ENCODE peak calls at places on chromosomes 1 and 21, in six cellular contexts. Y is spleen, M is breast epithelium, H is tibial nerve, W is esophagus muscularis mucosa, L is body of pancreas. K is an unnamed sample.

GRCh38 chr1:1630965-1631792 is 794 bp upstream of the MMP23B start:
- DNase-seq in Y (peak; percentile 86), L (no peak), W (no peak), M (no peak), H (peak; percentile 36), K (no peak)

GRCh38 chr1:15214507-15214906 is 32.5 kb upstream of the FHAD1 start:
- DNase-seq in Y (no peak), M (no peak), W (no peak), L (no peak), H (peak; percentile 64), K (no peak)

GRCh38 chr1:226029093-226029496 is 30.0 kb upstream of the SDE2 start:
- DNase-seq in H (peak; percentile 19), L (peak; percentile 84), M (no peak), Y (peak; percentile 83), W (no peak), K (no peak)

GRCh38 chr21:34609244-34609950 is 5.5 kb downstream of the RCAN1 start:
- DNase-seq in M (no peak), Y (no peak), L (no peak), H (no peak), W (peak; percentile 81), K (no peak)

GRCh38 chr1:14742181-14742980 is 143.9 kb downstream of the KAZN start:
- DNase-seq in L (no peak), Y (no peak), M (no peak), W (no peak), H (no peak), K (no peak)

GRCh38 chr1:181099152-181100014 is 10.9 kb downstream of the IER5 start:
- DNase-seq in Y (no peak), M (no peak), L (no peak), W (no peak), H (no peak), K (no peak)

GRCh38 chr1:112344754-112345423 is 51.1 kb upstream of the CTTNBP2NL start:
- DNase-seq in H (no peak), Y (peak; percentile 34), L (no peak), M (no peak), W (no peak), K (no peak)

GRCh38 chr1:27538793-27539192 is 48.8 kb upstream of the WASF2 start:
- DNase-seq in L (no peak), W (no peak), Y (no peak), H (no peak), M (no peak), K (peak; percentile 64)

GRCh38 chr1:149849947-149850360 is 49.4 kb upstream of the BOLA1 start:
- DNase-seq in L (no peak), Y (no peak), W (no peak), H (peak; percentile 5), M (no peak), K (no peak)

GRCh38 chr1:21866629-21867009 is 54.6 kb downstream of the LDLRAD2 start:
- DNase-seq in L (no peak), Y (no peak), H (no peak), W (no peak), M (no peak), K (no peak)

DNA sequence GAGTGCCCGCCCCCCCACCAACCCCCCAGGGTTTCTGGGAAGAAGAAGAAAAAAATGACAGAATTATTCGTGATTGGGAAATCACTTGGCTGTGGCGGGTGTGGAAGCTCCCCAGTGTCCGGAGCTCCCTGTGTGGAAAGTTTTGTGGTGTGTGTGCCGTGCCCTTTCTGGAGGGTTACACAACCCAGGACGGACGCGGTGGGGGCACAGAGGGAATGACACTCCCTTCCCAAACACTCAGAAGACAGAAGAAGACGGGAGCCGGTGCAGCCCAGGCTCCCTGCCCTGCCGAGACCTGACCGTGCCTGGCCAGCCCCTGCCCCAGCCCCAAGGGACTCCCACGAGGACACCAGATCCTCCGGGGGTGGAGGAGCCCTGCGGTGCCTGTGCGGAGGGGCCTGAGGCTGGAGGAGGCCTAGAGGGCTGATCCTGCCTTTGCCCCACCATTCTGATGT is 33.0 kb upstream of the ADARB1 start:
- DNase-seq in L (peak; percentile 67), H (peak; percentile 91), M (peak; percentile 68), Y (peak; percentile 76), W (peak; percentile 97), K (peak; percentile 93)
- TF ChIP-seq POLR2A in L (no peak), H (no peak), M (no peak), Y (no peak), W (peak; percentile 56), K (peak; percentile 77)

GRCh38 chr1:204465469-204466415 is 28.9 kb downstream of the PIK3C2B start:
- DNase-seq in M (no peak), L (no peak), W (no peak), Y (no peak), H (no peak), K (no peak)
- H3K4me1 ChIP-seq in M (peaks cover 10% of the 10 kb centered on the region), L (peaks cover 27% of the 10 kb centered on the region), W (peaks cover 82% of the 10 kb centered on the region), Y (peaks cover 83% of the 10 kb centered on the region), H (peaks cover 78% of the 10 kb centered on the region), K (peaks cover 64% of the 10 kb centered on the region)

GRCh38 chr1:94244816-94245215 is 7.4 kb upstream of the ARHGAP29 start:
- DNase-seq in M (no peak), H (no peak), L (no peak), W (no peak), Y (no peak), K (no peak)
- H3K4me3 ChIP-seq in M (no peak overlapping the region), H (no peak overlapping the region), L (no peak overlapping the region), W (no peak overlapping the region), Y (no peak overlapping the region), K (no peak overlapping the region)

DNA sequence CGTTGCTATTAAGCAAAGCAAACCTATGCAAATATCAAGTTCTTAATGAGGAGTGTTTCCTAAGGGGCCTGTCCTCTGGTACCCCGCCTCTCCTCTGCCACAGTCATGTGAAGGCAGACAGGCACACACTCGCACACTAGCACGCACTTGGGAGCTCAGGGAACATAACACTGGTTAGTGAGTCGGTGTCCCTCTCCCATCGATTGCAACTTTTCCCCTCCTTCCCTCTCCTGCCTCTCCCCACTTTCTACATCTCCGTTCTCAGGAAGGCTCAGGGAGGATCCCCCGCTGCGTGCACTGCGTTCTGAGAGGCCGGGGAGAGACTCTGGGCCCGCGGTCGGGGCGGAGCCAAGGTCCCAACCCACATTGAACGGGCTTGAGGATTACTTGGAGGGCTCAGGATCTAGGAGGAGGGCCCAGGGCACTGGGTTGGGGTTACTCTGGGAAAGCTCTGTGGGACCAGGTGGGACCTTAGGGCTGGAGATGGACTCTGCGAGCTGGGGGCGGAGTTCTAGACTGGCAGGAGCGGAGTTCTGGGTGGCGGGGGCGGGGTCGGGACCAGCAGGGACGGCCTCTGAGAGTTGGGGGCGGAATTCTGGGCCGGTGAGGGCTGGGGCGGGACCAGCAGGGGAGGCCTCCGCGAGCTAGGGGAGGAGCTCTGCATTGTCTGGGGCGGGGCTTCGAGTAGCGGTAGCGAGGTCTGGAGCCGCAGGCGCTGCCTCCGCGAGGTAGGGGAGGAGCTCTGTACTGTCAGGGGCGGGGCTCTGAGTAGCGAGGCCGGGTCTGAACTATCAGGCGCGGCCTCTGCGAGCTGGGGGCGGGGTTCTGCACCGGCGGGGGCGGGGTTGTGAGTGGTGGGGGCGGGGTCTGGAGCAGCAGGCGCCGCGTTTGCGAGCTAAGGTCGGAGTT is 533 bp upstream of the LEPR start:
- DNase-seq in L (peak; percentile 99), H (peak; percentile 96), Y (peak; percentile 100), W (peak; percentile 99), M (peak; percentile 97), K (peak; percentile 98)
- TF ChIP-seq POLR2A in L (peak; percentile 46), H (peak; percentile 52), Y (no peak), W (no peak), M (no peak), K (peak; percentile 26)

DNA sequence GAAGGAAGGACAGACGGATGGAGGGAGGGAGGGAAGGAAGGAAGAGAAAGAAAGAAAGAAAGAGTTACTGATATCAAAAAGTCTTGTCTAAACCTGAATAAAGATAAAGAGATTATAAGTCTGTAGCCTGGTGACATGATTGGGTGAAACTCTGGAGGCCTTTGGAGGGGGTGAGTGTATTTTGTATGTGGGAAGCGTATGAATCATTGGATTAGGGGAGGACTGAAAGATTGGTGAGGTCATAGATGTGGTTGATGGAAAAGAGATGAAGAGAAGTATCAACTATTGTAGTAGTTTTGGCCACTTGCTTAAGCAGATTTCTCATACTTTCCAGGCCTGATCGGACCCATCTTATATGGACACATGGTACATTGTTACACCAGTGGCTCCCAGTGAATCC is 11.5 kb upstream of the KCNJ6 start:
- DNase-seq in L (no peak), Y (no peak), H (no peak), M (no peak), W (no peak), K (no peak)
- H3K4me1 ChIP-seq in L (no peaks in the 10 kb centered on the region), Y (no peaks in the 10 kb centered on the region), H (no peaks in the 10 kb centered on the region), M (no peaks in the 10 kb centered on the region), W (no peaks in the 10 kb centered on the region), K (no peaks in the 10 kb centered on the region)

DNA sequence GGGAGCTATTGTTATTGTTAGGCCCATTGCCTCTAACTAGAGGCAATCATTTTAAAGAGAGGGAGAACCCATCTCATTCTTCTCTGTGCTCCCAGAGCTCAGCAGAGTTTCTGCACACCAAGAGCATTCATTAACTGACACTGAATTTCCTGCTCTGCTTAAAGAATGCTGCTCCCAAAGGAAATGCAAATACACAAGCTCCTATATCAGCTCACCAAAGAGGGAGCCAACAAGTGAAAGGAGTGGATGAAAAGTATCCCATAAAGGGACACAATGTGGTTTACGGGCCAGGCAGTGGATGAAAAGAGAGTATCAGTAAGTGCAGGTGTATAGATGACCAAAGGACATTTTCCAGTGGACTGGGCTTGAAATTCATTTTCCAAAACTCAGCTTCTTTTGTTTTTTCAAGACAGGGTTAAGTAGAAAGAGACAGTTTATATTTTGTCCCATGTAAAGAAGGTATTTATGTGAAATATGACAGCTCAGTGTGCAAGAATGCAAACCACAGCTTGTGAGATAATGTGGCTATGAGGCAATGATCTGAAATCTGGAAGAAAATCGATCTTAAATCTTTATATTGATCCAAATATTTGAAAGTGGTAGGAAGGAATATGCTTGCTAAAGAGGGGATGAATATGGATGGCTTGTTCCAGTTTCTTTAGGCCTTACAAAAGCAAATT is 207.7 kb upstream of the CAMK1G start:
- DNase-seq in Y (no peak), H (no peak), M (no peak), W (no peak), L (no peak), K (no peak)
- H3K4me3 ChIP-seq in Y (no peak overlapping the region), H (no peak overlapping the region), M (no peak overlapping the region), W (no peak overlapping the region), L (no peak overlapping the region), K (no peak overlapping the region)

K was measured in gastrocnemius medialis.